ENCODE peak calls at places on chromosomes 6 and 20, in nine cellular contexts. One of them, this sample, is unnamed.

GRCh38 chr6:79089552-79090404 is 11.7 kb upstream of the PHIP start:
- DNase-seq in HepG2: no peak
- DNase-seq in cardiac fibroblast: no peak
- DNase-seq in neural progenitor cell: no peak
- DNase-seq in EL: no peak
- DNase-seq in AG09309: no peak
- DNase-seq in SW 1271: no peak
- DNase-seq in myocyte: no peak
- DNase-seq in NCI-H187: no peak
- DNase-seq in this sample: no peak

GRCh38 chr20:62449951-62450815 is 22.8 kb upstream of the RBBP8NL start:
- DNase-seq in AG09309: no peak
- DNase-seq in HepG2: no peak
- DNase-seq in myocyte: peak
- DNase-seq in NCI-H187: no peak
- DNase-seq in EL: no peak
- DNase-seq in SW 1271: no peak
- DNase-seq in cardiac fibroblast: no peak
- DNase-seq in neural progenitor cell: no peak
- DNase-seq in this sample: no peak

GRCh38 chr6:73200735-73201134 is 24.6 kb downstream of the KHDC1L start:
- DNase-seq in AG09309: no peak
- DNase-seq in myocyte: no peak
- DNase-seq in HepG2: no peak
- DNase-seq in cardiac fibroblast: no peak
- DNase-seq in neural progenitor cell: no peak
- DNase-seq in NCI-H187: no peak
- DNase-seq in EL: peak
- DNase-seq in SW 1271: no peak
- DNase-seq in this sample: no peak

GRCh38 chr20:8132632-8133587 is 844 bp downstream of the PLCB1 start:
- DNase-seq in myocyte: no peak
- DNase-seq in NCI-H187: no peak
- DNase-seq in EL: no peak
- DNase-seq in cardiac fibroblast: peak
- DNase-seq in AG09309: no peak
- DNase-seq in neural progenitor cell: peak
- DNase-seq in SW 1271: no peak
- DNase-seq in HepG2: no peak
- DNase-seq in this sample: peak

GRCh38 chr6:35064508-35065440 is 76.4 kb downstream of the TCP11 start:
- DNase-seq in EL: no peak
- DNase-seq in neural progenitor cell: no peak
- DNase-seq in SW 1271: no peak
- DNase-seq in HepG2: no peak
- DNase-seq in myocyte: no peak
- DNase-seq in NCI-H187: no peak
- DNase-seq in cardiac fibroblast: no peak
- DNase-seq in AG09309: no peak
- DNase-seq in this sample: peak

GRCh38 chr20:54195483-54196472 is 12.1 kb upstream of the PFDN4 start:
- DNase-seq in cardiac fibroblast: no peak
- DNase-seq in HepG2: peak
- DNase-seq in AG09309: no peak
- DNase-seq in neural progenitor cell: no peak
- DNase-seq in NCI-H187: no peak
- DNase-seq in SW 1271: no peak
- DNase-seq in myocyte: no peak
- DNase-seq in EL: no peak
- DNase-seq in this sample: no peak

GRCh38 chr6:117561128-117561527 is 41.2 kb downstream of the GOPC start:
- DNase-seq in SW 1271: no peak
- DNase-seq in cardiac fibroblast: no peak
- DNase-seq in EL: peak
- DNase-seq in NCI-H187: no peak
- DNase-seq in myocyte: no peak
- DNase-seq in AG09309: no peak
- DNase-seq in neural progenitor cell: no peak
- DNase-seq in HepG2: no peak
- DNase-seq in this sample: no peak

GRCh38 chr20:25023316-25023715 is 30.8 kb upstream of the APMAP start:
- DNase-seq in SW 1271: no peak
- DNase-seq in AG09309: no peak
- DNase-seq in cardiac fibroblast: no peak
- DNase-seq in EL: no peak
- DNase-seq in HepG2: no peak
- DNase-seq in NCI-H187: no peak
- DNase-seq in neural progenitor cell: no peak
- DNase-seq in myocyte: no peak
- DNase-seq in this sample: no peak

GRCh38 chr6:150690681-150691080 is 91.0 kb downstream of the PLEKHG1 start:
- DNase-seq in SW 1271: no peak
- DNase-seq in HepG2: no peak
- DNase-seq in AG09309: no peak
- DNase-seq in neural progenitor cell: peak
- DNase-seq in cardiac fibroblast: no peak
- DNase-seq in NCI-H187: no peak
- DNase-seq in EL: no peak
- DNase-seq in myocyte: no peak
- DNase-seq in this sample: no peak

This sample was measured in cardiac muscle cell.